ENCODE peak calls at places on chromosome 13, in five cellular contexts. One of them, this sample, is unnamed.

GRCh38 chr13:76189882-76190519 is 553.9 kb downstream of the LMO7 start:
- DNase-seq in A172: no peak
- DNase-seq in frontal cortex: no peak
- DNase-seq in astrocyte of the hippocampus: no peak
- DNase-seq in NCI-H2029: no peak
- DNase-seq in this sample: no peak

GRCh38 chr13:21785990-21786389 is 115.1 kb downstream of the FGF9 start:
- DNase-seq in A172: no peak
- DNase-seq in frontal cortex: no peak
- DNase-seq in astrocyte of the hippocampus: no peak
- DNase-seq in NCI-H2029: no peak
- DNase-seq in this sample: no peak

GRCh38 chr13:66520511-66521390 is 709.4 kb downstream of the PCDH9 start:
- DNase-seq in A172: no peak
- DNase-seq in frontal cortex: no peak
- DNase-seq in astrocyte of the hippocampus: no peak
- DNase-seq in NCI-H2029: no peak
- DNase-seq in this sample: no peak

GRCh38 chr13:21078501-21078900 is 17.1 kb upstream of the LATS2 start:
- DNase-seq in A172: no peak
- DNase-seq in frontal cortex: no peak
- DNase-seq in astrocyte of the hippocampus: no peak
- DNase-seq in NCI-H2029: no peak
- DNase-seq in this sample: no peak

GRCh38 chr13:22800726-22801401 is 379.9 kb upstream of the SGCG start:
- DNase-seq in A172: no peak
- DNase-seq in frontal cortex: no peak
- DNase-seq in astrocyte of the hippocampus: no peak
- DNase-seq in NCI-H2029: no peak
- DNase-seq in this sample: no peak

GRCh38 chr13:51967482-51968446 is 43.5 kb downstream of the ATP7B start:
- DNase-seq in A172: no peak
- DNase-seq in frontal cortex: no peak
- DNase-seq in astrocyte of the hippocampus: no peak
- DNase-seq in NCI-H2029: no peak
- DNase-seq in this sample: no peak

GRCh38 chr13:24032252-24032651 is 128.3 kb upstream of the SPATA13 start:
- DNase-seq in A172: no peak
- DNase-seq in frontal cortex: no peak
- DNase-seq in astrocyte of the hippocampus: peak
- DNase-seq in NCI-H2029: no peak
- DNase-seq in this sample: no peak

GRCh38 chr13:107373551-107373950 is 805.6 kb upstream of the ARGLU1 start:
- DNase-seq in A172: peak
- DNase-seq in frontal cortex: peak
- DNase-seq in astrocyte of the hippocampus: peak
- DNase-seq in NCI-H2029: no peak
- DNase-seq in this sample: peak

GRCh38 chr13:90974249-90974954 is 373.1 kb upstream of the MIR17HG start:
- DNase-seq in A172: no peak
- DNase-seq in frontal cortex: no peak
- DNase-seq in astrocyte of the hippocampus: no peak
- DNase-seq in NCI-H2029: no peak
- DNase-seq in this sample: no peak

This sample was measured in NCI-H1105.